ENCODE peak calls at places on chromosomes 16 and 17, in ten cellular contexts. W is mucosa of descending colon, I is left ventricle myocardium inferior, Z is A673, H is ovary, S is pancreas, K is Caco-2, G is left lung, T is colonic mucosa, C is tibial nerve. L is an unnamed sample. For H3K4me1, the result is how much of the 10 kb centered on the place peaks cover.

GRCh38 chr17:53516643-53517042 is 306.1 kb upstream of the KIF2B start:
- DNase-seq in T (no peak), S (no peak), W (no peak), K (peak), G (no peak), C (no peak), I (no peak), H (no peak), Z (peak), L (no peak)

GRCh38 chr16:28475221-28475620 is 3.1 kb upstream of the NPIPB7 start:
- DNase-seq in C (no peak), K (no peak), H (no peak), I (no peak), G (no peak), T (peak), S (no peak), W (no peak), Z (no peak), L (no peak)

GRCh38 chr16:82631701-82632685 is 5.2 kb downstream of the CDH13 start:
- DNase-seq in K (no peak), T (no peak), Z (no peak), G (no peak), I (no peak), W (no peak), S (no peak), C (no peak), H (no peak), L (no peak)

GRCh38 chr16:31009120-31009519 is 1.3 kb downstream of the STX1B start:
- DNase-seq in Z (no peak), K (no peak), S (no peak), W (no peak), G (no peak), T (no peak), I (no peak), C (no peak), H (no peak), L (no peak)

GRCh38 chr17:17935321-17936271 is 36.6 kb downstream of the TOM1L2 start:
- DNase-seq in T (peak), I (no peak), Z (no peak), G (no peak), W (peak), S (no peak), C (no peak), H (no peak), K (peak), L (peak)

GRCh38 chr16:68331879-68332410 is 21.1 kb downstream of the PRMT7 start:
- DNase-seq in K (no peak), T (no peak), I (no peak), Z (no peak), H (no peak), S (no peak), W (no peak), C (no peak), G (no peak), L (no peak)

GRCh38 chr16:46947900-46948547 is 25.4 kb downstream of the DNAJA2 start:
- DNase-seq in W (no peak), C (no peak), S (no peak), K (peak), T (no peak), H (no peak), Z (peak), I (no peak), G (no peak), L (no peak)

GRCh38 chr16:54171855-54172537 is 114.6 kb downstream of the IRX3 start:
- DNase-seq in Z (peak), S (no peak), T (no peak), I (no peak), H (no peak), C (no peak), K (peak), W (no peak), G (no peak), L (no peak)

GRCh38 chr16:9053006-9053601 is 38.3 kb upstream of the HAPSTR1 start:
- DNase-seq in Z (peak), C (no peak), T (peak), S (peak), G (no peak), K (peak), H (no peak), W (peak), I (peak), L (peak)

GRCh38 chr17:78462148-78462547 is 83.7 kb downstream of the PGS1 start:
- DNase-seq in I (no peak), S (no peak), T (no peak), C (no peak), G (no peak), K (no peak), H (no peak), Z (no peak), W (no peak), L (no peak)

GRCh38 chr17:14080847-14081251 is 11.5 kb downstream of the COX10 start:
- DNase-seq in C (no peak), G (no peak), T (peak), I (no peak), K (no peak), W (no peak), H (no peak), S (no peak), Z (no peak), L (no peak)

GRCh38 chr17:2081564-2081963 is 26.7 kb downstream of the HIC1 start:
- DNase-seq in K (no peak), W (no peak), Z (no peak), T (no peak), H (no peak), C (no peak), S (no peak), I (no peak), G (no peak), L (no peak)

GRCh38 chr16:72983728-72984350 is 64.1 kb downstream of the ZFHX3 start:
- DNase-seq in Z (no peak), T (no peak), I (no peak), K (no peak), W (no peak), C (no peak), S (no peak), H (no peak), G (no peak), L (peak)

GRCh38 chr16:57049678-57050077 is 42.7 kb upstream of the CPNE2 start:
- DNase-seq in I (no peak), T (no peak), H (no peak), S (no peak), W (no peak), C (no peak), K (no peak), G (no peak), Z (no peak), L (no peak)

GRCh38 chr17:66915204-66915611 is 49.3 kb upstream of the CACNG4 start:
- DNase-seq in Z (peak), G (no peak), K (peak), C (no peak), S (peak), I (no peak), W (peak), T (peak), H (no peak), L (peak)

GRCh38 chr16:57615813-57616212 is 12.6 kb upstream of the ADGRG1 start:
- DNase-seq in H (no peak), W (no peak), G (no peak), C (no peak), Z (no peak), S (no peak), I (no peak), T (peak), K (no peak), L (peak)

GRCh38 chr17:58515286-58515685 is 848 bp upstream of the MTMR4 start:
- DNase-seq in I (no peak), C (no peak), H (no peak), T (no peak), W (no peak), Z (no peak), G (no peak), S (no peak), K (no peak), L (no peak)
- TF ChIP-seq CTCF in I (no peak), C (no peak), H (no peak), T (no peak), W (no peak), Z (no peak), G (no peak), S (no peak), K (no peak), L (no peak)

GRCh38 chr16:88064011-88064888 is 113.0 kb downstream of the BANP start:
- DNase-seq in G (peak), S (no peak), C (no peak), K (no peak), I (peak), W (no peak), H (no peak), Z (no peak), T (no peak), L (peak)

GRCh38 chr16:88064889-88065746 is 113.9 kb downstream of the BANP start:
- DNase-seq in K (no peak), Z (no peak), I (peak), C (no peak), H (no peak), G (peak), T (no peak), S (no peak), W (no peak), L (no peak)

GRCh38 chr16:88061346-88062110 is 110.3 kb downstream of the BANP start:
- DNase-seq in T (no peak), W (no peak), S (no peak), G (peak), I (no peak), C (no peak), K (no peak), H (no peak), Z (no peak), L (no peak)

GRCh38 chr16:88062341-88062861 is 111.2 kb downstream of the BANP start:
- DNase-seq in Z (no peak), H (peak), W (no peak), K (no peak), I (peak), C (no peak), T (no peak), S (no peak), G (peak), L (no peak)

GRCh38 chr16:88063201-88063773 is 112.1 kb downstream of the BANP start:
- DNase-seq in T (no peak), G (peak), I (peak), C (peak), W (no peak), K (no peak), S (no peak), H (peak), Z (no peak), L (peak)
- H3K4me1 ChIP-seq in T (under half), G (under half), I (under half), C (under half), W (under half), K (under half), S (under half), H (under half), Z (under half), L (under half)

GRCh38 chr17:48830840-48831548 is at the start of gene CALCOCO2:
- DNase-seq in K (peak), W (peak), S (peak), C (peak), H (peak), I (peak), T (peak), G (peak), Z (peak), L (peak)
- TF ChIP-seq CTCF in K (no peak), W (no peak), S (no peak), C (peak), H (no peak), I (no peak), T (no peak), G (no peak), Z (peak), L (no peak)

GRCh38 chr17:68201425-68201785 is 46.4 kb upstream of the AMZ2 start:
- DNase-seq in H (no peak), K (no peak), S (no peak), C (no peak), Z (no peak), W (no peak), I (no peak), G (no peak), T (no peak), L (no peak)

GRCh38 chr17:68197997-68198930 is 49.6 kb upstream of the AMZ2 start:
- DNase-seq in G (no peak), K (peak), T (no peak), Z (no peak), H (no peak), C (no peak), W (peak), I (no peak), S (no peak), L (no peak)

GRCh38 chr17:68199837-68200688 is 47.8 kb upstream of the AMZ2 start:
- DNase-seq in K (no peak), W (no peak), I (no peak), Z (no peak), S (no peak), C (no peak), G (no peak), T (no peak), H (no peak), L (no peak)

GRCh38 chr17:68198931-68199836 is 48.7 kb upstream of the AMZ2 start:
- DNase-seq in S (peak), I (no peak), K (peak), H (no peak), W (peak), T (no peak), Z (no peak), G (peak), C (no peak), L (no peak)

DNA sequence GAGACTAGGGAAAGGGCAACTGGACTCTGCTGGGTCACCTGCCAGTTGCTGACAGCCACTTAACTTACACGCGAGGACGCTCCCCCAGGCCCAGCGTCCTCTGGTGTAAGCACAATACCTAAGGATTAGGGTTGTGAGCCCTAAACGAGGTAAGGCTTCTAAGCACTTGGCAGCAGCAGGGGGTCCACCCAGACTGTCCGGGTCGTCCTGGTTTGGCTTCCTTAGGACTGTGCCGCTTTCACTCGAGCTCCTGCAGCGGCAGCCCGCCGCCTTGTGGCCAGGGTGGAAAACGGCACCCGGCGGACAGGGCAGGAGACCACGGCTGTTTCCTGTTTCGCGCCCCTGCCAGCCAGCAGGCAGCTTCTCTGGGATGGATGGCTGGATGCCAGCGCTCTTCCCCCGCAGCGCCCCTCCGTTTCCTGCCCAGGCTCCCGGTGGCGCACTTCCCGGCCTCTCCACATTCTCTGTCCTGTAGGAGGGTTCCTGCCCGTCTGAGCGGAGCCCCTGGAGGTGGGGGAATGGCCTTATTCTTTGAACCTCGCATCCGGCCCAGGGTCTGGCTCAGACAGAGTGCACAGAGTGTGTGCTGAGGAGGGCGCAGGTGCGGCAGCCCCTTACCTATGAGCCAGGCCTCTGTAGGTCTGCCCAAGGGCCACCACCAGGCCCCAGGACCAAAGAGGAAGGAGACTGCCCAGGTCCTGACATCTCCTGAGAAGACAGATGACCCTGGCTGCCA is 47.0 kb upstream of the AMZ2 start:
- DNase-seq in W (peak), I (peak), T (peak), S (peak), C (peak), K (peak), Z (peak), H (peak), G (peak), L (peak)
- H3K4me1 ChIP-seq in W (under half), I (half or more), T (under half), S (under half), C (under half), K (under half), Z (under half), H (under half), G (under half), L (under half)

GRCh38 chr16:78458588-78458987 is 359.1 kb downstream of the WWOX start:
- DNase-seq in I (no peak), Z (peak), W (no peak), C (no peak), G (no peak), K (no peak), H (no peak), T (no peak), S (no peak), L (no peak)
- TF ChIP-seq CTCF in I (no peak), Z (peak), W (no peak), C (no peak), G (no peak), K (no peak), H (no peak), T (no peak), S (no peak), L (peak)